ENCODE peak calls at places on chromosomes 13 and 19, in seven cellular contexts. One of them, this sample, is unnamed. For H3K4me1, the result is how much of the 10 kb centered on the place peaks cover.

GRCh38 chr19:23403024-23403423 is 7.8 kb upstream of the ZNF91 start:
- DNase-seq in upper lobe of left lung: no peak
- DNase-seq in transverse colon: no peak
- DNase-seq in stomach: no peak
- DNase-seq in endothelial cell of umbilical vein: no peak
- DNase-seq in breast epithelium: no peak
- DNase-seq in spleen: no peak
- DNase-seq in this sample: no peak

GRCh38 chr13:68099616-68100015 is 869.5 kb upstream of the PCDH9 start:
- DNase-seq in transverse colon: no peak
- DNase-seq in upper lobe of left lung: no peak
- DNase-seq in stomach: no peak
- DNase-seq in breast epithelium: no peak
- DNase-seq in spleen: no peak
- DNase-seq in endothelial cell of umbilical vein: no peak
- DNase-seq in this sample: no peak

GRCh38 chr13:25874064-25874737 is 177.6 kb downstream of the SHISA2 start:
- DNase-seq in upper lobe of left lung: no peak
- DNase-seq in spleen: no peak
- DNase-seq in stomach: no peak
- DNase-seq in transverse colon: no peak
- DNase-seq in endothelial cell of umbilical vein: no peak
- DNase-seq in breast epithelium: no peak
- DNase-seq in this sample: no peak

GRCh38 chr13:78660130-78660857 is 1.3 kb upstream of the OBI1 start:
- DNase-seq in breast epithelium: no peak
- DNase-seq in upper lobe of left lung: no peak
- DNase-seq in spleen: peak
- DNase-seq in transverse colon: peak
- DNase-seq in endothelial cell of umbilical vein: peak
- DNase-seq in stomach: no peak
- DNase-seq in this sample: peak

GRCh38 chr19:5850743-5851293 is 431 bp downstream of the FUT3 start:
- DNase-seq in transverse colon: peak
- DNase-seq in stomach: peak
- DNase-seq in spleen: no peak
- DNase-seq in upper lobe of left lung: no peak
- DNase-seq in endothelial cell of umbilical vein: no peak
- DNase-seq in breast epithelium: no peak
- DNase-seq in this sample: no peak

GRCh38 chr13:50635504-50635903 is 208.0 kb downstream of the DLEU7 start:
- DNase-seq in upper lobe of left lung: no peak
- DNase-seq in transverse colon: peak
- DNase-seq in spleen: no peak
- DNase-seq in breast epithelium: no peak
- DNase-seq in endothelial cell of umbilical vein: no peak
- DNase-seq in stomach: no peak
- DNase-seq in this sample: no peak

GRCh38 chr13:50081106-50081898 is 66.1 kb downstream of the KCNRG start:
- DNase-seq in spleen: peak
- DNase-seq in endothelial cell of umbilical vein: peak
- DNase-seq in upper lobe of left lung: peak
- DNase-seq in breast epithelium: no peak
- DNase-seq in transverse colon: peak
- DNase-seq in stomach: peak
- DNase-seq in this sample: peak

GRCh38 chr13:21476893-21477472 is 17.9 kb upstream of the ZDHHC20 start:
- DNase-seq in upper lobe of left lung: peak
- DNase-seq in stomach: peak
- DNase-seq in transverse colon: peak
- DNase-seq in spleen: peak
- DNase-seq in endothelial cell of umbilical vein: peak
- DNase-seq in breast epithelium: peak
- DNase-seq in this sample: peak

GRCh38 chr19:18427080-18427751 is 8.0 kb downstream of the SSBP4 start:
- DNase-seq in transverse colon: no peak
- DNase-seq in spleen: no peak
- DNase-seq in breast epithelium: no peak
- DNase-seq in endothelial cell of umbilical vein: no peak
- DNase-seq in stomach: no peak
- DNase-seq in upper lobe of left lung: peak
- DNase-seq in this sample: no peak

GRCh38 chr19:16572332-16573211 is at the start of gene SLC35E1:
- DNase-seq in transverse colon: peak
- DNase-seq in stomach: peak
- DNase-seq in spleen: peak
- DNase-seq in endothelial cell of umbilical vein: peak
- DNase-seq in upper lobe of left lung: peak
- DNase-seq in breast epithelium: peak
- DNase-seq in this sample: peak
- TF ChIP-seq POLR2A in transverse colon: peak
- TF ChIP-seq POLR2A in stomach: no peak
- TF ChIP-seq POLR2A in spleen: peak
- TF ChIP-seq POLR2A in endothelial cell of umbilical vein: no peak
- TF ChIP-seq POLR2A in upper lobe of left lung: no peak
- TF ChIP-seq POLR2A in breast epithelium: peak
- TF ChIP-seq POLR2A in this sample: peak

DNA sequence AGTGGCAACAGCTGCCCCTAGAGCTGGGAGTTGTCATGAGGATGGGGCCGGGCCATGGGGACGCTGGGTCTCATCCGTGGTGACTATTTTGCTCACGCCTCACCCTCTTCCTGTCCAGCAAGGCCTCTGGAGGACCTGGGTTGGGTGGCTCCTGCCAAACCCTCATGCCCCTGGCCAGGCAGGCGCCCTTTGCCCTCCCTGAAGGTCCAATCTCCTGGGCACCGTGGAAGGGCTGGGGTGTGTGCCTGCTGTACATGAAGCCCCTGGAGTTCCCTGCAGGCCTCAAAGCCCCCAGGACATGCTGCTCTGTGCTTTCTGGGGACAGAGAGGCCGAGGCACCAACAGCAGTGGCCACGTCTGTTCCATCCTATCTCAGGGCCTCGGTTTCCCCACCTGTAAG is 13.8 kb downstream of the LRP3 start:
- DNase-seq in breast epithelium: no peak
- DNase-seq in endothelial cell of umbilical vein: no peak
- DNase-seq in spleen: no peak
- DNase-seq in upper lobe of left lung: no peak
- DNase-seq in stomach: no peak
- DNase-seq in transverse colon: no peak
- DNase-seq in this sample: no peak
- TF ChIP-seq POLR2AphosphoS5 in breast epithelium: no peak
- TF ChIP-seq POLR2AphosphoS5 in endothelial cell of umbilical vein: no peak
- TF ChIP-seq POLR2AphosphoS5 in spleen: no peak
- TF ChIP-seq POLR2AphosphoS5 in upper lobe of left lung: no peak
- TF ChIP-seq POLR2AphosphoS5 in stomach: no peak
- TF ChIP-seq POLR2AphosphoS5 in transverse colon: no peak
- TF ChIP-seq POLR2AphosphoS5 in this sample: no peak

DNA sequence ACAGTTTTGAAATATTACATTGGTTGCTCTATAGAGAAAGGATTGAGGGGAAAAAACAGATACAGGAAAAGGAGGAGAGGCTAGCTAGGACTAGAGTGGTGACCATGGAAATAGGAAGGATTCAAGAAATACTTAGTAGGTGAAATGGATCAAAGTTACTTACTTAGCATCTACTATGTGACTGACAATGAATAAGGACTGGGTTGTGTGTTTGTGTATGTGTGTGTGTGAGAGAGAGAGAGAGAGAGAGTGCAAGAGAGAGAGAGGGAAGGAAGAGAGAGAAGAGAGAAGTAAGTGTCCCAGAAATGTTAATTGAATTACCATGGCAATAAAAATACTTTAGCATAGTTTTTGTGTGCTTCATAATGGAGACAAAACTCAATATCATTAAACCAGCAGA is 7.9 kb downstream of the GPC6 start:
- DNase-seq in breast epithelium: no peak
- DNase-seq in stomach: no peak
- DNase-seq in spleen: no peak
- DNase-seq in upper lobe of left lung: no peak
- DNase-seq in transverse colon: no peak
- DNase-seq in endothelial cell of umbilical vein: no peak
- DNase-seq in this sample: no peak
- H3K4me1 ChIP-seq in breast epithelium: under half
- H3K4me1 ChIP-seq in stomach: under half
- H3K4me1 ChIP-seq in spleen: under half
- H3K4me1 ChIP-seq in upper lobe of left lung: under half
- H3K4me1 ChIP-seq in transverse colon: under half
- H3K4me1 ChIP-seq in endothelial cell of umbilical vein: under half
- H3K4me1 ChIP-seq in this sample: under half

DNA sequence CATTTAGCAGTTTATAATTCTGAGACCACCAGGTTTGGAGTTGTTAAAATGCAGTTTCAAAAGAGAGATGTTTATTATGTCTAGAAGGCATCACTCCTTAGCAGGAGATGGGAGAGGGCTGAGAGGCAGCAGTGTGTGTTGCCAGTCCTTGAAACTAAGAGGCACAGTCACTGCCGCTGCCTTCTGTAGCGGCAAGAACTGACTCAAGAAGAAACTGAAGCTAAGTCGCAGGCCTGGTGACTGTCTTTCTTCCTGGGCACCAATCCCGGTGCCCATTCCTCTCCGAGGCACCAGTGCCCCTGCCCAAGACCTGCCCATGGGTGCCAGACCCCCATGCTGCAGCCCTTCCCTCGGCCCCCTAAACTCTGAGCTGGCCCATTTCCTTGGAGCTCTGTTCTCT is 20.1 kb downstream of the N4BP2L1 start:
- DNase-seq in endothelial cell of umbilical vein: no peak
- DNase-seq in stomach: no peak
- DNase-seq in breast epithelium: no peak
- DNase-seq in transverse colon: no peak
- DNase-seq in upper lobe of left lung: no peak
- DNase-seq in spleen: no peak
- DNase-seq in this sample: no peak
- TF ChIP-seq POLR2A in endothelial cell of umbilical vein: no peak
- TF ChIP-seq POLR2A in stomach: no peak
- TF ChIP-seq POLR2A in breast epithelium: no peak
- TF ChIP-seq POLR2A in transverse colon: no peak
- TF ChIP-seq POLR2A in upper lobe of left lung: no peak
- TF ChIP-seq POLR2A in spleen: no peak
- TF ChIP-seq POLR2A in this sample: no peak

GRCh38 chr19:49932731-49933131 is 3.4 kb upstream of the NUP62 start:
- DNase-seq in upper lobe of left lung: no peak
- DNase-seq in breast epithelium: no peak
- DNase-seq in stomach: no peak
- DNase-seq in endothelial cell of umbilical vein: no peak
- DNase-seq in transverse colon: no peak
- DNase-seq in spleen: peak
- DNase-seq in this sample: no peak

GRCh38 chr19:49932041-49932451 is 2.7 kb upstream of the NUP62 start:
- DNase-seq in endothelial cell of umbilical vein: no peak
- DNase-seq in stomach: no peak
- DNase-seq in breast epithelium: no peak
- DNase-seq in transverse colon: no peak
- DNase-seq in upper lobe of left lung: no peak
- DNase-seq in spleen: no peak
- DNase-seq in this sample: no peak

GRCh38 chr19:49931293-49932040 is 2.2 kb upstream of the NUP62 start:
- DNase-seq in spleen: no peak
- DNase-seq in stomach: no peak
- DNase-seq in breast epithelium: no peak
- DNase-seq in upper lobe of left lung: no peak
- DNase-seq in transverse colon: no peak
- DNase-seq in endothelial cell of umbilical vein: no peak
- DNase-seq in this sample: no peak

GRCh38 chr19:49936549-49936948 is 7.2 kb upstream of the NUP62 start:
- DNase-seq in spleen: peak
- DNase-seq in endothelial cell of umbilical vein: no peak
- DNase-seq in transverse colon: no peak
- DNase-seq in stomach: no peak
- DNase-seq in upper lobe of left lung: no peak
- DNase-seq in breast epithelium: no peak
- DNase-seq in this sample: no peak

DNA sequence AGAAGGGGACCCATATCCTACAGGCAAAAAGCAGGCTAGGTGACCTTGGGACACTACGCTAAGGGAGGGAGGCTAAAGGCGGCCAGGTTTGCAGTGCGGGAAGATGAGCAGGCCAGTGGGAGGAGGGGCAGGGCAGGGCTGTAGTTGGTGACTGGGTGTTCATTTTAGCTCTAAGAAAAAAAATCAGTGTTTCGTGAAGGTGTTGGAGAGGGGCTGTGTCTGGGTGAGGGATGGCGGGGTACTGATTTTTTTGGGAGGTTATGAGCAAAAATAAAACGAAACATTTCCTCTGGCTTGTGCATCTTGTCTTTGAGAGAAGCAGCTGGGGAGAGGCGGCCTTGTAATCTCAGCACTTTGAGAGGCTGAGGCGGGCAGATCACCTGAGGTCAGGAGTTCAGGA is 4.3 kb upstream of the NUP62 start:
- DNase-seq in transverse colon: no peak
- DNase-seq in spleen: peak
- DNase-seq in breast epithelium: no peak
- DNase-seq in upper lobe of left lung: no peak
- DNase-seq in stomach: no peak
- DNase-seq in endothelial cell of umbilical vein: no peak
- DNase-seq in this sample: no peak
- TF ChIP-seq POLR2AphosphoS5 in transverse colon: no peak
- TF ChIP-seq POLR2AphosphoS5 in spleen: peak
- TF ChIP-seq POLR2AphosphoS5 in breast epithelium: no peak
- TF ChIP-seq POLR2AphosphoS5 in upper lobe of left lung: no peak
- TF ChIP-seq POLR2AphosphoS5 in stomach: no peak
- TF ChIP-seq POLR2AphosphoS5 in endothelial cell of umbilical vein: no peak
- TF ChIP-seq POLR2AphosphoS5 in this sample: no peak

GRCh38 chr13:73335938-73336337 is 277.1 kb downstream of the KLF5 start:
- DNase-seq in breast epithelium: no peak
- DNase-seq in transverse colon: no peak
- DNase-seq in spleen: no peak
- DNase-seq in endothelial cell of umbilical vein: no peak
- DNase-seq in stomach: no peak
- DNase-seq in upper lobe of left lung: no peak
- DNase-seq in this sample: no peak
- H3K4me1 ChIP-seq in breast epithelium: under half
- H3K4me1 ChIP-seq in transverse colon: under half
- H3K4me1 ChIP-seq in spleen: under half
- H3K4me1 ChIP-seq in endothelial cell of umbilical vein: under half
- H3K4me1 ChIP-seq in stomach: under half
- H3K4me1 ChIP-seq in upper lobe of left lung: under half
- H3K4me1 ChIP-seq in this sample: under half

GRCh38 chr19:19661675-19662251 is 1.7 kb downstream of the ATP13A1 start:
- DNase-seq in endothelial cell of umbilical vein: no peak
- DNase-seq in breast epithelium: no peak
- DNase-seq in spleen: peak
- DNase-seq in transverse colon: peak
- DNase-seq in stomach: no peak
- DNase-seq in upper lobe of left lung: no peak
- DNase-seq in this sample: no peak
- TF ChIP-seq POLR2A in endothelial cell of umbilical vein: no peak
- TF ChIP-seq POLR2A in breast epithelium: no peak
- TF ChIP-seq POLR2A in spleen: no peak
- TF ChIP-seq POLR2A in transverse colon: no peak
- TF ChIP-seq POLR2A in stomach: no peak
- TF ChIP-seq POLR2A in upper lobe of left lung: no peak
- TF ChIP-seq POLR2A in this sample: no peak

GRCh38 chr13:60044321-60044720 is 119.4 kb downstream of the DIAPH3 start:
- DNase-seq in stomach: no peak
- DNase-seq in endothelial cell of umbilical vein: no peak
- DNase-seq in upper lobe of left lung: no peak
- DNase-seq in breast epithelium: no peak
- DNase-seq in transverse colon: no peak
- DNase-seq in spleen: no peak
- DNase-seq in this sample: no peak

GRCh38 chr13:60043262-60043661 is 120.5 kb downstream of the DIAPH3 start:
- DNase-seq in stomach: no peak
- DNase-seq in breast epithelium: no peak
- DNase-seq in transverse colon: no peak
- DNase-seq in upper lobe of left lung: no peak
- DNase-seq in spleen: no peak
- DNase-seq in endothelial cell of umbilical vein: no peak
- DNase-seq in this sample: no peak

GRCh38 chr13:60051754-60052153 is 112.0 kb downstream of the DIAPH3 start:
- DNase-seq in stomach: no peak
- DNase-seq in spleen: no peak
- DNase-seq in transverse colon: no peak
- DNase-seq in breast epithelium: no peak
- DNase-seq in upper lobe of left lung: no peak
- DNase-seq in endothelial cell of umbilical vein: no peak
- DNase-seq in this sample: no peak

GRCh38 chr13:60047943-60048342 is 115.8 kb downstream of the DIAPH3 start:
- DNase-seq in spleen: no peak
- DNase-seq in stomach: no peak
- DNase-seq in upper lobe of left lung: no peak
- DNase-seq in breast epithelium: no peak
- DNase-seq in transverse colon: no peak
- DNase-seq in endothelial cell of umbilical vein: no peak
- DNase-seq in this sample: no peak
- TF ChIP-seq POLR2AphosphoS5 in spleen: no peak
- TF ChIP-seq POLR2AphosphoS5 in stomach: no peak
- TF ChIP-seq POLR2AphosphoS5 in upper lobe of left lung: no peak
- TF ChIP-seq POLR2AphosphoS5 in breast epithelium: no peak
- TF ChIP-seq POLR2AphosphoS5 in transverse colon: no peak
- TF ChIP-seq POLR2AphosphoS5 in endothelial cell of umbilical vein: no peak
- TF ChIP-seq POLR2AphosphoS5 in this sample: no peak